ENCODE peak calls at places on chromosomes 5 and 9, in six cellular contexts. N, T, W, O, A and B are unnamed samples.

GRCh38 chr5:33612386-33612785 is 171.6 kb downstream of the TARS1 start:
- DNase-seq in N (no peak), T (no peak), W (no peak), O (no peak), A (no peak), B (no peak)

GRCh38 chr9:14531424-14532269 is 161.6 kb downstream of the ZDHHC21 start:
- DNase-seq in N (no peak), T (no peak), W (no peak), O (no peak), A (no peak), B (no peak)

GRCh38 chr5:1726469-1726865 is 73.2 kb downstream of the MRPL36 start:
- DNase-seq in N (no peak), T (no peak), W (no peak), O (no peak), A (no peak), B (no peak)

GRCh38 chr9:28270156-28270555 is 696.9 kb upstream of the C9orf72 start:
- DNase-seq in N (no peak), T (no peak), W (no peak), O (no peak), A (no peak), B (no peak)

GRCh38 chr9:135602789-135603481 is 36.4 kb downstream of the GLT6D1 start:
- DNase-seq in N (peak; percentile 29), T (no peak), W (peak; percentile 47), O (peak; percentile 64), A (peak; percentile 38), B (peak; percentile 54)

GRCh38 chr5:39132128-39132447 is 57.9 kb upstream of the RICTOR start:
- DNase-seq in N (no peak), T (no peak), W (no peak), O (no peak), A (no peak), B (no peak)

GRCh38 chr9:129944501-129945116 is 98.4 kb downstream of the FNBP1 start:
- DNase-seq in N (no peak), T (no peak), W (no peak), O (no peak), A (no peak), B (no peak)

GRCh38 chr9:82202808-82203207 is 214.2 kb downstream of the SPATA31D1 start:
- DNase-seq in N (no peak), T (no peak), W (no peak), O (peak; percentile 51), A (no peak), B (no peak)

GRCh38 chr9:15642369-15642962 is 89.6 kb downstream of the CCDC171 start:
- DNase-seq in N (peak; percentile 43), T (no peak), W (no peak), O (peak; percentile 69), A (no peak), B (peak; percentile 27)

GRCh38 chr5:42858031-42858643 is 46.4 kb upstream of the SELENOP start:
- DNase-seq in N (no peak), T (no peak), W (no peak), O (no peak), A (no peak), B (no peak)

GRCh38 chr9:131674425-131675421 is 65.2 kb downstream of the RAPGEF1 start:
- DNase-seq in N (no peak), T (no peak), W (no peak), O (no peak), A (no peak), B (no peak)

GRCh38 chr5:14681236-14681752 is 16.8 kb downstream of the OTULIN start:
- DNase-seq in N (no peak), T (peak; percentile 62), W (no peak), O (no peak), A (no peak), B (no peak)

GRCh38 chr5:14676320-14676719 is 11.8 kb downstream of the OTULIN start:
- DNase-seq in N (no peak), T (no peak), W (no peak), O (no peak), A (no peak), B (no peak)

GRCh38 chr5:14675309-14675708 is 10.8 kb downstream of the OTULIN start:
- DNase-seq in N (no peak), T (no peak), W (no peak), O (no peak), A (no peak), B (no peak)

GRCh38 chr5:14675865-14676300 is 11.4 kb downstream of the OTULIN start:
- DNase-seq in N (no peak), T (no peak), W (no peak), O (no peak), A (no peak), B (no peak)

DNA sequence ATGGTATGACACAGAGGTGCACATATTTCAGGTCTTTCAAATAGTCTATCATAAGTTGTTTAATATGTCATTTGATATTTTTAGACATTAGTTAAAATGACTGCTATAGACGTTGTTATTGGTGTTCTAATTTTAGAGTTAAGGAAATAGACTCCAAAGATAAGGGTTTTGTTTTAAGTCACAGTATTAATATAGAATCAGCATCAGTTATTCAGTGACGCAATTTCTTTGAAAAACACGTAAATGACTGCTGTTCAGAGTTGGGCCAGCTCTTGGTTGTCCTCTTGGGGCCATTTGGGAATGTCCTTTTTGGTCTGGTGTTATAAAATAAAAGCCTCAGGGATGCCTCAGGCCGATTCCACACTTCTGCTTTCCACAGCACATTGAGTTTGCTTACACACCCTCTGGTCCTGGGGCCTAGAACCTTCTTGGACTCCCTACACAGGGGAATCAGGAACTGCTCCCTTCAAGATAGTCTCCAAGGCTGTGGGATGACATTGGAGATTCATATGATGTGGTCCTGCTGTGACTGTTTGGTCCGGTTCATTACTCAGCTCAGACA is 14.3 kb downstream of the OTULIN start:
- DNase-seq in N (no peak), T (no peak), W (no peak), O (no peak), A (no peak), B (no peak)
- H3K4me1 ChIP-seq in N (no peaks in the 10 kb centered on the region), T (no peaks in the 10 kb centered on the region), W (peaks cover 7% of the 10 kb centered on the region), O (no peaks in the 10 kb centered on the region), A (peaks cover 6% of the 10 kb centered on the region), B (no peaks in the 10 kb centered on the region)

DNA sequence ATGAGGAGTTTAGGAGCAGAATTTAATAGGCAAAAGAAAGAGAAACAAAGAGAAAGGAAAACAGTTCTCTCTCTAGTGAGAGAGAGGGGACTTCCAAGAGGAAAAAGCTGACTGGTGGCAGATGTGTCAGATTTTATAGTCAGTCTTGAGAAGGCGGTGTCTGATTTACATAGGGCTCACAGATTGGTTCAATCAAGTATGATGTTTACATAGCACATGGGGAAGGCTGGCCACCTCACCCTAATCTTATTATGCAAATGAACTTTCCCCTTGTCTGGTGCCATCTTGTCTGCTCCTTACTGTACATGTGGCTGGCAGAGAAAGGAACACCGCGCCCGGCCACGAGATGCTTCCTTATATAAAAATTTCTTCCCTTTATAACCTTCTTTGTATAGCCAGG is 24.7 kb downstream of the UNC13B start:
- DNase-seq in N (no peak), T (no peak), W (peak; percentile 60), O (no peak), A (peak; percentile 65), B (no peak)
- H3K9me3 ChIP-seq in N (no peaks in the 10 kb centered on the region), T (no peaks in the 10 kb centered on the region), W (peaks cover 4% of the 10 kb centered on the region), O (peaks cover 4% of the 10 kb centered on the region), A (peaks cover 17% of the 10 kb centered on the region), B (peaks cover 6% of the 10 kb centered on the region)

GRCh38 chr5:115601709-115602584 is at the start of gene TICAM2:
- DNase-seq in N (no peak), T (peak; percentile 76), W (peak; percentile 68), O (peak; percentile 72), A (peak; percentile 73), B (peak; percentile 37)
- TF ChIP-seq CTCF in N (no peak), T (peak; percentile 16), W (peak; percentile 25), O (peak; percentile 30), A (no peak), B (no peak)

GRCh38 chr5:150621301-150621700 is 19.2 kb upstream of the SYNPO start:
- DNase-seq in N (no peak), T (no peak), W (no peak), O (no peak), A (no peak), B (no peak)
- H3K4me1 ChIP-seq in N (peaks cover 36% of the 10 kb centered on the region), T (peaks cover 41% of the 10 kb centered on the region), W (peaks cover 24% of the 10 kb centered on the region), O (peaks cover 46% of the 10 kb centered on the region), A (peaks cover 16% of the 10 kb centered on the region), B (peaks cover 8% of the 10 kb centered on the region)

DNA sequence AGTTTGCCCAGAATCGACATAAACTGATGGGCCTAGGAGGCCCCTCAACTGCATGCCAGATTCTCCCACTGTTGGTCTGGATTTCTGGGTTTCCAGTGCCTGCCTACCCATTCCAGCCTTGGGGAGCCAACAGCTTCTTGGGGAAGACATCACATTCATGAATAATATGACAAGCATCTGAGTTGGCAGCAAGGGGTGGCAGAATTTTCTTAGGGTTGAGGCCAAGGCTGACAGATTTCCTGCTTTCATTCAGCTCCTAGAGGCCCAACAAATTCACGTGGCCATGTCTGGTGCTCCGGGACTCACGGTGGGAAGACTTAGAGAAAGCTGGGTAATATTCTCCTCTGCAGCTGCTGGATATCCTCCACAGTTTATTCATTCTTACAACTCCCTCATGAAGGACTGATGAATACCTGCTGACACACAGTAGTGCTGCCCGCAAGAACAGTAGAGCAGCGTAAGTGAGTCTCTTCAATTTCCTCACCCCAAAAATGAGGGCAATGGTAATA is 305.0 kb upstream of the TNC start:
- DNase-seq in N (no peak), T (no peak), W (no peak), O (no peak), A (no peak), B (no peak)
- H3K9me3 ChIP-seq in N (no peaks in the 10 kb centered on the region), T (no peaks in the 10 kb centered on the region), W (peaks cover 6% of the 10 kb centered on the region), O (no peaks in the 10 kb centered on the region), A (peaks cover 13% of the 10 kb centered on the region), B (peaks cover 6% of the 10 kb centered on the region)

GRCh38 chr9:116589392-116590354 is 97.4 kb upstream of the TRIM32 start:
- DNase-seq in N (peak; percentile 72), T (no peak), W (no peak), O (peak; percentile 34), A (no peak), B (peak; percentile 50)
- TF ChIP-seq CTCF in N (peak; percentile 80), T (no peak), W (peak; percentile 52), O (peak; percentile 49), A (peak; percentile 40), B (peak; percentile 54)

DNA sequence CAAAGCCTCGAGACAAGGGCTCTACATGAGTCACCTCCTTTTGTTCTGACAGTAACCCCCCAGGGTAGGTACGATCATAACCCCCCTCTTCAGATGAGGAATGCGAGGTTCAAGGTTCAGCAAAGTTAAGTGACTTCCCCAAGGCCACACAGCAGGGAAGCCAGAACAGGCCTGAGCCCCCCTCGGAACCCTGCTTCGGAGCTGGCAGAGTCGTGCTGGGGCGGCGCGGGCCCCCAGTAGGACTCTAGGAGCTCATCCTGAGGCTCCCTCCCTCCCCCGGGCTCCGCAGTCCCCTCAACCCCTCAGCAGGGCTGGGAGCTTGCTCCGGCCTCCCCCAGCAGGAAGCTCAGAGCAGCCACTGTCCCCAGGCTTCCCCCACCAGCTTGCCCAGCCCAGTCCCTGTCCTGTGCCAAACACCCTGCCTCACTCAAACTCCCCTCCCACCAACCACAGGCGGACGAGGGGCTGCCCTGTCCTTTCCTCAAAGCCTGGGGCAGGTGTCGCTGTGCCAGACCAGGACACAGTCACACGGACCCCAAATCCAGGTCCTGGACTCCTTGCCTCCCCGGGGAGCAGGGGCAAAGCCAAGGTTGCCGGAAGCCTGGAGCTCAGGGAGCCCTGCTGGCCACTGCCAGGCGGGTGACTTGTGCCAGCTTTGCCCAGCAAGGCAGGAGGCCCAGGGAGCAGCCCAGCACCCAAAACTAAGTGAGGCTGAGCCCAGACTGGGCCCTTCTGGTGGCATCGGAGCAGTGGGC is 5.1 kb downstream of the AGPAT2 start:
- DNase-seq in N (no peak), T (no peak), W (no peak), O (no peak), A (peak; percentile 31), B (no peak)
- H3K4me1 ChIP-seq in N (peaks cover 16% of the 10 kb centered on the region), T (no peaks in the 10 kb centered on the region), W (peaks cover 18% of the 10 kb centered on the region), O (peaks cover 20% of the 10 kb centered on the region), A (peaks cover 12% of the 10 kb centered on the region), B (peaks cover 22% of the 10 kb centered on the region)

GRCh38 chr5:130471-131175 is 38.7 kb downstream of the PLEKHG4B start:
- DNase-seq in N (no peak), T (no peak), W (no peak), O (no peak), A (no peak), B (no peak)
- H3K9me3 ChIP-seq in N (no peaks in the 10 kb centered on the region), T (no peaks in the 10 kb centered on the region), W (no peaks in the 10 kb centered on the region), O (no peaks in the 10 kb centered on the region), A (no peaks in the 10 kb centered on the region), B (no peaks in the 10 kb centered on the region)